ENCODE peak calls at places on chromosomes 2 and 18, in eight cellular contexts. One of them, this sample, is unnamed. For H3K27me3, the result is how much of the 10 kb centered on the place peaks cover.

GRCh38 chr2:112764071-112765044 is at the start of gene CKAP2L:
- DNase-seq in stomach: peak
- DNase-seq in sigmoid colon: peak
- DNase-seq in transverse colon: peak
- DNase-seq in suprapubic skin: peak
- DNase-seq in tibial nerve: peak
- DNase-seq in ovary: peak
- DNase-seq in GM12878: peak
- DNase-seq in this sample: peak

GRCh38 chr2:150282821-150283309 is 204.6 kb downstream of the RND3 start:
- DNase-seq in ovary: no peak
- DNase-seq in suprapubic skin: no peak
- DNase-seq in tibial nerve: peak
- DNase-seq in transverse colon: no peak
- DNase-seq in sigmoid colon: no peak
- DNase-seq in GM12878: no peak
- DNase-seq in stomach: no peak
- DNase-seq in this sample: no peak

GRCh38 chr18:52054301-52054700 is 285.7 kb upstream of the DCC start:
- DNase-seq in tibial nerve: no peak
- DNase-seq in GM12878: no peak
- DNase-seq in stomach: no peak
- DNase-seq in transverse colon: no peak
- DNase-seq in suprapubic skin: no peak
- DNase-seq in ovary: no peak
- DNase-seq in sigmoid colon: no peak
- DNase-seq in this sample: no peak

GRCh38 chr18:32470136-32470712 is 458 bp downstream of the GAREM1 start:
- DNase-seq in sigmoid colon: peak
- DNase-seq in stomach: peak
- DNase-seq in tibial nerve: no peak
- DNase-seq in GM12878: no peak
- DNase-seq in ovary: peak
- DNase-seq in suprapubic skin: peak
- DNase-seq in transverse colon: peak
- DNase-seq in this sample: peak

GRCh38 chr18:55318864-55319516 is 269.0 kb downstream of the TCF4 start:
- DNase-seq in transverse colon: no peak
- DNase-seq in tibial nerve: no peak
- DNase-seq in stomach: no peak
- DNase-seq in sigmoid colon: no peak
- DNase-seq in ovary: no peak
- DNase-seq in GM12878: no peak
- DNase-seq in suprapubic skin: no peak
- DNase-seq in this sample: no peak

GRCh38 chr2:19073522-19073921 is 284.9 kb downstream of the OSR1 start:
- DNase-seq in suprapubic skin: no peak
- DNase-seq in stomach: no peak
- DNase-seq in tibial nerve: no peak
- DNase-seq in sigmoid colon: no peak
- DNase-seq in ovary: no peak
- DNase-seq in transverse colon: no peak
- DNase-seq in GM12878: no peak
- DNase-seq in this sample: no peak

GRCh38 chr18:8858888-8859511 is 153.6 kb downstream of the MTCL1 start:
- DNase-seq in sigmoid colon: no peak
- DNase-seq in stomach: no peak
- DNase-seq in ovary: no peak
- DNase-seq in suprapubic skin: no peak
- DNase-seq in tibial nerve: no peak
- DNase-seq in transverse colon: no peak
- DNase-seq in GM12878: no peak
- DNase-seq in this sample: no peak

GRCh38 chr2:197710424-197711042 is 5.4 kb downstream of the MARS2 start:
- DNase-seq in stomach: no peak
- DNase-seq in transverse colon: no peak
- DNase-seq in ovary: no peak
- DNase-seq in tibial nerve: no peak
- DNase-seq in sigmoid colon: no peak
- DNase-seq in GM12878: peak
- DNase-seq in suprapubic skin: no peak
- DNase-seq in this sample: no peak

GRCh38 chr2:163086940-163087339 is 248.4 kb upstream of the KCNH7 start:
- DNase-seq in ovary: no peak
- DNase-seq in stomach: no peak
- DNase-seq in suprapubic skin: no peak
- DNase-seq in transverse colon: no peak
- DNase-seq in tibial nerve: no peak
- DNase-seq in GM12878: no peak
- DNase-seq in sigmoid colon: no peak
- DNase-seq in this sample: no peak

GRCh38 chr2:122210898-122211605 is 455.6 kb downstream of the TSN start:
- DNase-seq in GM12878: no peak
- DNase-seq in ovary: no peak
- DNase-seq in stomach: no peak
- DNase-seq in sigmoid colon: no peak
- DNase-seq in transverse colon: no peak
- DNase-seq in suprapubic skin: no peak
- DNase-seq in tibial nerve: no peak
- DNase-seq in this sample: no peak

GRCh38 chr18:77146249-77147080 is 13.9 kb upstream of the MBP start:
- DNase-seq in ovary: no peak
- DNase-seq in transverse colon: no peak
- DNase-seq in suprapubic skin: no peak
- DNase-seq in tibial nerve: no peak
- DNase-seq in stomach: no peak
- DNase-seq in GM12878: no peak
- DNase-seq in sigmoid colon: no peak
- DNase-seq in this sample: no peak

GRCh38 chr2:206955253-206955652 is 15.9 kb downstream of the CPO start:
- DNase-seq in ovary: no peak
- DNase-seq in sigmoid colon: no peak
- DNase-seq in stomach: no peak
- DNase-seq in suprapubic skin: no peak
- DNase-seq in transverse colon: no peak
- DNase-seq in GM12878: no peak
- DNase-seq in tibial nerve: no peak
- DNase-seq in this sample: no peak

GRCh38 chr2:150127995-150128394 is 359.5 kb downstream of the RND3 start:
- DNase-seq in suprapubic skin: no peak
- DNase-seq in transverse colon: no peak
- DNase-seq in tibial nerve: no peak
- DNase-seq in GM12878: no peak
- DNase-seq in sigmoid colon: no peak
- DNase-seq in stomach: no peak
- DNase-seq in ovary: no peak
- DNase-seq in this sample: no peak

GRCh38 chr2:229712125-229712524 is 2.2 kb downstream of the DNER start:
- DNase-seq in GM12878: no peak
- DNase-seq in suprapubic skin: no peak
- DNase-seq in tibial nerve: no peak
- DNase-seq in transverse colon: no peak
- DNase-seq in ovary: no peak
- DNase-seq in sigmoid colon: no peak
- DNase-seq in stomach: no peak
- DNase-seq in this sample: no peak

GRCh38 chr2:236689393-236689700 is 119.7 kb downstream of the ACKR3 start:
- DNase-seq in sigmoid colon: no peak
- DNase-seq in transverse colon: no peak
- DNase-seq in ovary: no peak
- DNase-seq in stomach: no peak
- DNase-seq in GM12878: no peak
- DNase-seq in tibial nerve: no peak
- DNase-seq in suprapubic skin: peak
- DNase-seq in this sample: no peak

GRCh38 chr2:112916625-112917024 is 5.7 kb downstream of the IL37 start:
- DNase-seq in suprapubic skin: no peak
- DNase-seq in transverse colon: no peak
- DNase-seq in GM12878: no peak
- DNase-seq in stomach: no peak
- DNase-seq in tibial nerve: no peak
- DNase-seq in sigmoid colon: no peak
- DNase-seq in ovary: no peak
- DNase-seq in this sample: no peak

GRCh38 chr2:26112201-26112600 is 60.7 kb upstream of the GAREM2 start:
- DNase-seq in stomach: no peak
- DNase-seq in GM12878: no peak
- DNase-seq in suprapubic skin: no peak
- DNase-seq in ovary: no peak
- DNase-seq in sigmoid colon: no peak
- DNase-seq in tibial nerve: no peak
- DNase-seq in transverse colon: no peak
- DNase-seq in this sample: no peak

GRCh38 chr2:173264603-173265366 is 89.9 kb upstream of the CDCA7 start:
- DNase-seq in tibial nerve: peak
- DNase-seq in GM12878: peak
- DNase-seq in sigmoid colon: no peak
- DNase-seq in stomach: no peak
- DNase-seq in suprapubic skin: no peak
- DNase-seq in transverse colon: peak
- DNase-seq in ovary: no peak
- DNase-seq in this sample: no peak

GRCh38 chr2:76760367-76760704 is 761.8 kb downstream of the LRRTM4 start:
- DNase-seq in stomach: no peak
- DNase-seq in sigmoid colon: no peak
- DNase-seq in ovary: no peak
- DNase-seq in transverse colon: no peak
- DNase-seq in GM12878: no peak
- DNase-seq in suprapubic skin: no peak
- DNase-seq in tibial nerve: no peak
- DNase-seq in this sample: no peak

GRCh38 chr2:204315236-204315662 is 230.0 kb upstream of the PARD3B start:
- DNase-seq in suprapubic skin: no peak
- DNase-seq in tibial nerve: no peak
- DNase-seq in sigmoid colon: peak
- DNase-seq in GM12878: no peak
- DNase-seq in stomach: peak
- DNase-seq in transverse colon: peak
- DNase-seq in ovary: no peak
- DNase-seq in this sample: no peak

GRCh38 chr2:237128026-237128703 is 42.5 kb downstream of the COPS8 start:
- DNase-seq in ovary: peak
- DNase-seq in transverse colon: peak
- DNase-seq in sigmoid colon: peak
- DNase-seq in GM12878: no peak
- DNase-seq in tibial nerve: peak
- DNase-seq in suprapubic skin: peak
- DNase-seq in stomach: peak
- DNase-seq in this sample: peak

GRCh38 chr2:206982360-206982759 is 43.0 kb downstream of the CPO start:
- DNase-seq in tibial nerve: no peak
- DNase-seq in sigmoid colon: no peak
- DNase-seq in GM12878: no peak
- DNase-seq in transverse colon: no peak
- DNase-seq in stomach: no peak
- DNase-seq in suprapubic skin: no peak
- DNase-seq in ovary: no peak
- DNase-seq in this sample: no peak

GRCh38 chr2:88081924-88082609 is 14.4 kb downstream of the SMYD1 start:
- DNase-seq in GM12878: no peak
- DNase-seq in stomach: no peak
- DNase-seq in transverse colon: no peak
- DNase-seq in suprapubic skin: no peak
- DNase-seq in tibial nerve: no peak
- DNase-seq in ovary: no peak
- DNase-seq in sigmoid colon: no peak
- DNase-seq in this sample: no peak

GRCh38 chr18:47118986-47119385 is 31.3 kb downstream of the HDHD2 start:
- DNase-seq in ovary: no peak
- DNase-seq in sigmoid colon: no peak
- DNase-seq in transverse colon: no peak
- DNase-seq in stomach: no peak
- DNase-seq in suprapubic skin: no peak
- DNase-seq in tibial nerve: no peak
- DNase-seq in GM12878: no peak
- DNase-seq in this sample: no peak
- TF ChIP-seq EP300 in ovary: no peak
- TF ChIP-seq EP300 in sigmoid colon: no peak
- TF ChIP-seq EP300 in transverse colon: no peak
- TF ChIP-seq EP300 in stomach: no peak
- TF ChIP-seq EP300 in suprapubic skin: no peak
- TF ChIP-seq EP300 in tibial nerve: no peak
- TF ChIP-seq EP300 in GM12878: no peak
- TF ChIP-seq EP300 in this sample: no peak

DNA sequence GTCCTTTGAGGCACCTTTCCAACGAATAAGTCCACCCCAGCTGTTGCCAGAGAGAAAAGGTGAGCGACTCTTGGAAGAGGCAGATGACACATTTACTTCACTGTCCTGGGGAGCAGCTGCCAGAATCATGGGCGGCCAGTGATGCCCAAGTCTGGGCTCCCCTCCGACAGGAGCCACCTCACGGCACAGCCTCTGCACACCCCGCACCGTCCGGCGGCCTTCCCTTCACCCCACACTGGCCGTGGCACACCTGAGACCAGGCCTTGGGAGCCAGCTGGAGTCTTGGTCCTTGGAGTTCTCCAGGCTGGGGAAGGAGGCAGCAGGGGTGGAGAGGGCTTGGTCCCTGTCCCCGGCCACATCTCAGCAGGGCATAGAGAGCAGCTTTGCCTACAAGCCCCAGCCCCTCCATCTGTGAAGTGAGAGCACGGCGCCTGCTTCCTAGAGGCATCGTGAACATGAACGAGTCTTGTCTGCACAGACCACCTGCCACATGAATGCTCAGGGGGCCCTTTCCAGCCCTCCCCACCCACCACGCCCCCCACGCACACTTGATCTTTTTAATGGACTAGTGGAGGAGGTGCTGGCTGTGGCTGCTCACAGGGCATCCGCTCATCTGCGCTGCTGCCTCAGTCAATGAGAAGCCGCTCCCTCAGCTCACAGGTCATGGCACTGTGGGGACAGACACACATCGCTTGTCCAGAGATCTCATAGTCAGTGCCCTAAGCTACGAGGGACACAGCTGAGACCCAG is 400.2 kb upstream of the MYT1L start:
- DNase-seq in suprapubic skin: no peak
- DNase-seq in GM12878: no peak
- DNase-seq in tibial nerve: no peak
- DNase-seq in sigmoid colon: no peak
- DNase-seq in stomach: no peak
- DNase-seq in ovary: no peak
- DNase-seq in transverse colon: no peak
- DNase-seq in this sample: no peak
- H3K27me3 ChIP-seq in suprapubic skin: under half
- H3K27me3 ChIP-seq in GM12878: under half
- H3K27me3 ChIP-seq in tibial nerve: under half
- H3K27me3 ChIP-seq in sigmoid colon: under half
- H3K27me3 ChIP-seq in stomach: under half
- H3K27me3 ChIP-seq in ovary: under half
- H3K27me3 ChIP-seq in transverse colon: under half
- H3K27me3 ChIP-seq in this sample: under half

GRCh38 chr2:189933911-189934399 is 128.6 kb downstream of the MSTN start:
- DNase-seq in suprapubic skin: no peak
- DNase-seq in tibial nerve: no peak
- DNase-seq in ovary: no peak
- DNase-seq in GM12878: no peak
- DNase-seq in sigmoid colon: no peak
- DNase-seq in transverse colon: no peak
- DNase-seq in stomach: no peak
- DNase-seq in this sample: no peak
- TF ChIP-seq EP300 in suprapubic skin: no peak
- TF ChIP-seq EP300 in tibial nerve: no peak
- TF ChIP-seq EP300 in ovary: no peak
- TF ChIP-seq EP300 in GM12878: no peak
- TF ChIP-seq EP300 in sigmoid colon: no peak
- TF ChIP-seq EP300 in transverse colon: no peak
- TF ChIP-seq EP300 in stomach: no peak
- TF ChIP-seq EP300 in this sample: no peak

GRCh38 chr2:225400546-225400945 is 1.0 kb downstream of the NYAP2 start:
- DNase-seq in sigmoid colon: no peak
- DNase-seq in tibial nerve: no peak
- DNase-seq in stomach: no peak
- DNase-seq in GM12878: no peak
- DNase-seq in transverse colon: no peak
- DNase-seq in ovary: no peak
- DNase-seq in suprapubic skin: no peak
- DNase-seq in this sample: no peak
- H3K27me3 ChIP-seq in sigmoid colon: under half
- H3K27me3 ChIP-seq in tibial nerve: under half
- H3K27me3 ChIP-seq in stomach: under half
- H3K27me3 ChIP-seq in GM12878: under half
- H3K27me3 ChIP-seq in transverse colon: under half
- H3K27me3 ChIP-seq in ovary: under half
- H3K27me3 ChIP-seq in suprapubic skin: under half
- H3K27me3 ChIP-seq in this sample: under half

This sample was measured in upper lobe of left lung.